ENCODE peak calls at places on chromosomes 11 and 22, in four cellular contexts. R is K562, B is endothelial cell of umbilical vein, S is IMR-90. K is an unnamed sample.

GRCh38 chr22:50640857-50641647 is 13.1 kb upstream of the ARSA start:
- DNase-seq in R (no peak), B (no peak), S (no peak), K (no peak)

GRCh38 chr22:31496735-31497146 is 405 bp downstream of the SFI1 start:
- DNase-seq in B (no peak), S (no peak), R (peak; percentile 28), K (no peak)

GRCh38 chr11:64778223-64778472 is 194 bp downstream of the SF1 start:
- DNase-seq in S (no peak), B (no peak), R (no peak), K (no peak)

GRCh38 chr22:38346506-38346905 is 29.3 kb upstream of the CSNK1E start:
- DNase-seq in R (no peak), S (no peak), B (no peak), K (no peak)

GRCh38 chr11:69300124-69301032 is 6.4 kb downstream of the MYEOV start:
- DNase-seq in B (no peak), R (peak; percentile 52), S (peak; percentile 61), K (no peak)

GRCh38 chr11:112320668-112321067 is 60.0 kb upstream of the PLET1 start:
- DNase-seq in B (peak; percentile 60), R (peak; percentile 44), S (peak; percentile 89), K (no peak)

GRCh38 chr11:126512251-126512650 is 156.8 kb downstream of the ST3GAL4 start:
- DNase-seq in R (no peak), B (no peak), S (no peak), K (no peak)

GRCh38 chr11:110196241-110196754 is 100.1 kb downstream of the RDX start:
- DNase-seq in B (peak; percentile 45), S (peak; percentile 87), R (no peak), K (no peak)

GRCh38 chr11:92046103-92046502 is 178.5 kb upstream of the FAT3 start:
- DNase-seq in B (no peak), R (no peak), S (no peak), K (no peak)

GRCh38 chr11:82663535-82663934 is 70.1 kb downstream of the FAM181B start:
- DNase-seq in R (no peak), B (no peak), S (no peak), K (no peak)

GRCh38 chr22:31093956-31094622 is 13.0 kb downstream of the SMTN start:
- DNase-seq in R (no peak), S (no peak), B (no peak), K (no peak)

GRCh38 chr11:64711944-64712306 is 11.1 kb downstream of the NRXN2 start:
- DNase-seq in B (no peak), R (no peak), S (no peak), K (no peak)

GRCh38 chr11:71283960-71284359 is 31.6 kb upstream of the SHANK2 start:
- DNase-seq in R (no peak), S (no peak), B (no peak), K (no peak)

GRCh38 chr11:130514316-130514715 is 65.9 kb downstream of the ADAMTS15 start:
- DNase-seq in R (no peak), S (peak; percentile 77), B (no peak), K (no peak)

GRCh38 chr11:130314749-130315285 is at the start of gene ZBTB44:
- DNase-seq in R (peak; percentile 92), B (peak; percentile 85), S (peak; percentile 85), K (peak; percentile 74)

GRCh38 chr11:109303342-109303741 is 118.6 kb upstream of the C11orf87 start:
- DNase-seq in B (no peak), R (no peak), S (no peak), K (no peak)

DNA sequence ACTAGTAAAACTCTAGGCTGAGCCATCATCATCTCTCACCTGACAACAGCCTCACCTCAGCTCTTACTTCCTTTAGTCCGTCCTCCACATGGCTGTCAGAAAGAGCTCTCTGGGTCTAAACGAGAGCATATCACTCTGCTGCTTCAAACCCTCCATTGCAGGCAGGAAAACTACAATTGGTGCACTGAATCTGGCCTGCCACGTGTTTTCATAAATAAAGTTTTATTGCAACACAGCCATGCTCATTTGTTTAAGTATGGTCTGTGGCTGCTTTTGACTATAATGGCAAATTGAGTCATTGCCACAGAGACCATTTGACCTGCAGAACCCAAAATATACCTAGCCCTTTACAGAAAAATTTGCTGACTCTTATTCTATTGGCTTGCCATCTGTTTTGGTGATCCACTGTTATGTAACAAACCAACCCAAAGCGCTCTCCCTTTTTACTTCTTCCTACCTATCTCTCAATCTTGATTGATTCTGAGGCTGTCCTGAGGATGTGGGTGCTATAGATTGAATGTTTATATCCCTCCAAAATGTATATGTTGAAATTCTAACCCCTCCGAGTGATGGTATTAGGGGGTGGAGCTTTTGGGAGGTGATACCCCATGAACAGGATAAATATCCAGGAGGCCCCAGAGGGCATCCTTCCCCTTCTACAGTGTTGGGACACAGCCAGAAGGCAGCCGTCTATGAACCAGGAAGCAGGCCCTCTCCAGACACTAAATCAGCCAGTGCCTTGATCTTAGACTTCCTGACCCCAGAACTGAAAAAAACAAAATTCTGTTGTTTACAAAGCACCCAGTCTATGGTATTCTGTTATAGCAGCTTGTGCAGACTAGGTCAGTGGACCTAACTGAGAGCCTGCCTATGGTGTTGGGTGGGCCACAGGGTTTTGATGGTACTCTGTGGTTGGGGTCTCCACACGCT is 99.9 kb downstream of the PIWIL4 start:
- DNase-seq in R (no peak), S (no peak), B (no peak), K (no peak)
- TF ChIP-seq FOS in R (no peak), S (no peak), B (no peak), K (no peak)

GRCh38 chr22:44755418-44755817 is 3.0 kb downstream of the ARHGAP8 start:
- DNase-seq in S (no peak), B (no peak), R (no peak), K (no peak)

GRCh38 chr22:44753189-44754042 is 1.0 kb downstream of the ARHGAP8 start:
- DNase-seq in R (no peak), B (no peak), S (peak; percentile 81), K (no peak)

GRCh38 chr22:44750481-44750880 is 1.9 kb upstream of the ARHGAP8 start:
- DNase-seq in R (no peak), S (no peak), B (no peak), K (no peak)

GRCh38 chr22:44755000-44755399 is 2.6 kb downstream of the ARHGAP8 start:
- DNase-seq in S (no peak), R (no peak), B (no peak), K (no peak)

GRCh38 chr22:44752285-44753188 is at the start of gene ARHGAP8:
- DNase-seq in B (no peak), S (no peak), R (no peak), K (no peak)
- TF ChIP-seq FOS in B (no peak), S (no peak), R (no peak), K (no peak)

GRCh38 chr22:49239264-49240015 is 588.2 kb downstream of the BRD1 start:
- DNase-seq in B (no peak), R (no peak), S (no peak), K (no peak)
- TF ChIP-seq FOS in B (no peak), R (no peak), S (no peak), K (no peak)

DNA sequence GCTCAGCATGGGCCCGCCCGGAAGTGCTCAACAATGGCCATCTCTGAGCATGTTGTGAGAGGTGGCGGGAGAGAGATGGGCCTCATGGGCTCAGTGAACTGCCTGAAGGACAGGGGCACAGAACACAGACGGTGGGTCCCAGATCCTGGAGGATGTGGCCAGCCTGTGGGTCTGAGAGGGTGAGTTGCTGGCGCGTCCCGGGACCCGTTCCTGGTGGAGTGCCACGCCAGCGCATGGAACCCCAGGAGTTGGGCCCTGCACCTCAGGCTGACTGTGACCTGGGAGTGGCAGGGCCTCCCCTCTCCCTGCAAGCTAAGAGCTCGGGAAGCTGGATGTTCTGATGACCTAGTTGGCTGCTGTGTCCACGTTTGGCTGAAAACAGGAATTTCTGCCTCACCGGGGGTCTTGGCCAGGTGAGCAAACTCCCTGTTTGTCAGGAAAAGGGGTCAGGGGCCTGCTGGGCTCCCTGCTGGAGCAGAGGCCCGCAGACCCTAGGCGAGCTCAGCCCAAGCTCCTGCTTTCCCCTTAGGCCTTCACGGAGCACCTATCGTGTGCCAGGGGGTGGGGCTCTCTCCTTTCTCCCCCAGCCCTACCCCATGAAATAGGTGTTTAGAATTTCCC is 15.0 kb downstream of the LRRC32 start:
- DNase-seq in R (no peak), S (no peak), B (no peak), K (no peak)
- TF ChIP-seq FOS in R (no peak), S (no peak), B (no peak), K (no peak)

DNA sequence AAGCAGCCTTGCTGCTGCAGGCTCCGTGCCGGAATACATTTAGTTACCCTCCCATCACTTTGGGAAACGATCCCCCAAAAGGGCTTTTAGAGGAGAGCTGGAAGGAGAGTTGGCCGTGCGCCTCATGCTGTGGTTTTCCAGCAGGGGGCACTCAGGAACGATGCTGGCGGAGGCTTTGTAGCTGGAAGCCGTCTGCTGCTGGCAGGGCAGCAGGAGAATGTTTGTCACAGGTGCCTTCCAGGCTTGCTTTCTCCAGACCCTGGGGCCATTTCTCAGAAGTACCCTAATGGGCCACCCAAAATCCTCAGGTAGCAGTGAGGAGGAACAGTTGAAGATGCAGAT is 30.0 kb upstream of the CABP7 start:
- DNase-seq in B (peak; percentile 43), S (peak; percentile 55), R (peak; percentile 50), K (no peak)
- TF ChIP-seq FOS in B (no peak), S (no peak), R (no peak), K (no peak)

DNA sequence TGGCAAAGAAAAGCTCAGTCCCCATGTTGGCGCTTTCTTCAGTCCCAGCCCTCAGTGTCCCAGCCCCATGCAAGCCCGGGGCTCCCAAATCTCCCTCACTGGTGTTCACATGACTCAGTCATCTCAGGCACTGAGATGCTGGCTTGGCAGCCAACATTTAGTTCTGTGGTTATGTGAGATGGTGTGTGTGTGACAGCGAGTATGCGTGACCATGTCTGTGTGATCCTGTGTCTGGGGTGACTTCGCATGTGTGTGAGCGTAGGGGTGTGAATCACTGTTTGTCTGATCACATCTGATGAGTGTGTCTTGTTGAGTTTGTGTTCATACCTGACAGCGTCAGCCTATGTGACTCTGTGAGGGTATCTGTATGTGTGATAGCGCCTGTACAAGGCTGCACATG is 16.2 kb downstream of the CREB3L1 start:
- DNase-seq in R (peak; percentile 28), B (no peak), S (peak; percentile 98), K (no peak)
- TF ChIP-seq FOS in R (no peak), B (no peak), S (peak; percentile 87), K (no peak)

GRCh38 chr11:8229299-8230177 is 34.1 kb downstream of the LMO1 start:
- DNase-seq in B (no peak), S (no peak), R (no peak), K (no peak)

GRCh38 chr11:8227156-8228152 is 36.2 kb downstream of the LMO1 start:
- DNase-seq in B (no peak), R (no peak), S (no peak), K (no peak)

GRCh38 chr11:8230178-8230859 is 33.4 kb downstream of the LMO1 start:
- DNase-seq in B (no peak), S (no peak), R (peak; percentile 10), K (no peak)

GRCh38 chr11:8225589-8226036 is 38.1 kb downstream of the LMO1 start:
- DNase-seq in S (peak; percentile 52), R (peak; percentile 72), B (peak; percentile 68), K (no peak)

GRCh38 chr11:8228206-8228605 is 35.5 kb downstream of the LMO1 start:
- DNase-seq in B (no peak), R (no peak), S (no peak), K (no peak)
- TF ChIP-seq FOS in B (no peak), R (no peak), S (no peak), K (no peak)